ENCODE peak calls at places on chromosomes 11 and 22, in four cellular contexts. T, E, C and L are unnamed samples.

GRCh38 chr11:123740787-123741158 is 687 bp downstream of the ZNF202 start:
- DNase-seq in E (no peak), C (no peak), T (no peak), L (no peak)

GRCh38 chr11:37786214-37786755 is 1188.2 kb upstream of the RAG2 start:
- DNase-seq in C (no peak), T (peak), E (no peak), L (no peak)

GRCh38 chr11:45468265-45468856 is 182.2 kb upstream of the SYT13 start:
- DNase-seq in C (no peak), T (no peak), E (no peak), L (no peak)

GRCh38 chr11:27390959-27391326 is 27.9 kb upstream of the CCDC34 start:
- DNase-seq in T (peak), C (no peak), E (no peak), L (no peak)

GRCh38 chr22:30308518-30309230 is 18.1 kb downstream of the TBC1D10A start:
- DNase-seq in E (no peak), T (no peak), C (no peak), L (peak)

GRCh38 chr11:110469101-110469500 is 39.4 kb downstream of the FDX1 start:
- DNase-seq in T (no peak), E (no peak), C (no peak), L (no peak)

GRCh38 chr22:35418088-35418487 is 18.1 kb downstream of the MCM5 start:
- DNase-seq in T (peak), E (no peak), C (no peak), L (no peak)

GRCh38 chr11:46106530-46107407 is 14.5 kb downstream of the PHF21A start:
- DNase-seq in E (no peak), T (peak), C (no peak), L (no peak)

GRCh38 chr22:43535741-43536140 is 123.9 kb downstream of the MPPED1 start:
- DNase-seq in T (no peak), E (peak), C (no peak), L (no peak)

GRCh38 chr11:7609521-7609920 is 63.8 kb downstream of the CYB5R2 start:
- DNase-seq in T (no peak), E (no peak), C (no peak), L (no peak)
- TF ChIP-seq CTCF in T (no peak), E (no peak), C (no peak), L (no peak)

GRCh38 chr11:62435741-62436485 is 17.1 kb downstream of the SCGB1A1 start:
- DNase-seq in C (no peak), E (no peak), T (no peak), L (no peak)

GRCh38 chr11:62443390-62444201 is 24.8 kb downstream of the SCGB1A1 start:
- DNase-seq in E (peak), C (no peak), T (no peak), L (no peak)

GRCh38 chr11:62437616-62438015 is 18.8 kb downstream of the SCGB1A1 start:
- DNase-seq in C (no peak), T (no peak), E (no peak), L (no peak)

GRCh38 chr11:62438641-62439040 is 19.8 kb downstream of the SCGB1A1 start:
- DNase-seq in E (no peak), C (no peak), T (no peak), L (no peak)

GRCh38 chr11:62439785-62440602 is 21.2 kb downstream of the SCGB1A1 start:
- DNase-seq in T (peak), C (no peak), E (peak), L (no peak)
- TF ChIP-seq CTCF in T (peak), C (no peak), E (no peak), L (no peak)

GRCh38 chr11:116086426-116086825 is 582.2 kb upstream of the CADM1 start:
- DNase-seq in T (no peak), C (no peak), E (no peak), L (no peak)
- TF ChIP-seq CTCF in T (no peak), C (no peak), E (no peak), L (no peak)

DNA sequence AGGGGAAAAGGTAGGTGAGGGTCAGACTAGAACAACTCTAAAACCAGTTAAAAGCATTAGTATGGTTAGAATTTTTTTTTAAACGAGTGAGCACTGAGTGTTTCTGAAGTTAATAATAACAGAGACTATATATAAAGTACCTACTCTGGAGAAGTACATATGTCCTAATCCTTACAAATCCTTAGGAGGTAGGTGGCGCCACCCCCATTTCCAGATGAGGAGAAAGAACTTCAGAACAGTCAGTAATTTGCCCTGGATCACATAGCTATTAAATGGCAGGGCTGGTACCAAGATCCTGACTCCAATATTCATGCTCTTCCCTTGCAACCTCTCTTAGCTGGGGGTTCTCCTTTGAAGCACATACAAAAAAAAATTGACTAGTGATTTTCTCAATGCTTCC is 80.5 kb downstream of the CLPB start:
- DNase-seq in E (no peak), T (no peak), C (peak), L (no peak)
- TF ChIP-seq CTCF in E (no peak), T (peak), C (peak), L (peak)

GRCh38 chr11:119590651-119591308 is 138.2 kb downstream of the NECTIN1 start:
- DNase-seq in E (no peak), C (peak), T (no peak), L (no peak)
- TF ChIP-seq CTCF in E (no peak), C (no peak), T (no peak), L (no peak)

GRCh38 chr11:34869425-34869824 is 46.8 kb downstream of the APIP start:
- DNase-seq in C (no peak), E (no peak), T (no peak), L (no peak)
- TF ChIP-seq CTCF in C (no peak), E (no peak), T (peak), L (peak)